ENCODE peak calls at places on chromosome 18, in nine cellular contexts. J, W, A, Q, N, U, H, Z and F are unnamed samples.

GRCh38 chr18:80022613-80023012 is 11.6 kb upstream of the RBFA start:
- DNase-seq in J (no peak), W (no peak), A (peak; percentile 11), Q (peak; percentile 41), N (no peak), U (no peak), H (no peak), Z (no peak), F (no peak)

GRCh38 chr18:58158008-58158407 is 114.0 kb downstream of the NEDD4L start:
- DNase-seq in J (no peak), W (peak; percentile 18), A (no peak), Q (no peak), N (peak; percentile 32), U (no peak), H (no peak), Z (no peak), F (no peak)

GRCh38 chr18:55862693-55863485 is 274.9 kb upstream of the TCF4 start:
- DNase-seq in J (no peak), W (no peak), A (no peak), Q (no peak), N (no peak), U (no peak), H (no peak), Z (no peak), F (no peak)

GRCh38 chr18:42112657-42113420 is 157.8 kb downstream of the PIK3C3 start:
- DNase-seq in J (no peak), W (no peak), A (peak; percentile 25), Q (peak; percentile 66), N (no peak), U (no peak), H (no peak), Z (no peak), F (no peak)

GRCh38 chr18:58309610-58310239 is 265.7 kb downstream of the NEDD4L start:
- DNase-seq in J (no peak), W (no peak), A (no peak), Q (no peak), N (no peak), U (no peak), H (no peak), Z (no peak), F (no peak)

GRCh38 chr18:47280121-47280520 is 28.7 kb upstream of the SKOR2 start:
- DNase-seq in J (no peak), W (no peak), A (no peak), Q (no peak), N (no peak), U (no peak), H (no peak), Z (no peak), F (no peak)

GRCh38 chr18:23232331-23232730 is 97.0 kb downstream of the CABLES1 start:
- DNase-seq in J (no peak), W (no peak), A (no peak), Q (no peak), N (no peak), U (no peak), H (no peak), Z (no peak), F (no peak)

GRCh38 chr18:11553098-11553940 is 56.1 kb upstream of the SLC35G4 start:
- DNase-seq in J (no peak), W (peak; percentile 55), A (peak; percentile 56), Q (peak; percentile 56), N (no peak), U (peak; percentile 67), H (peak; percentile 34), Z (peak; percentile 59), F (peak; percentile 59)

GRCh38 chr18:55287935-55288868 is 299.8 kb downstream of the TCF4 start:
- DNase-seq in J (no peak), W (no peak), A (no peak), Q (peak; percentile 44), N (no peak), U (no peak), H (no peak), Z (no peak), F (no peak)

GRCh38 chr18:35128675-35129074 is 87.5 kb downstream of the MAPRE2 start:
- DNase-seq in J (no peak), W (no peak), A (no peak), Q (no peak), N (no peak), U (no peak), H (no peak), Z (no peak), F (no peak)

GRCh38 chr18:35131387-35132283 is 90.4 kb downstream of the MAPRE2 start:
- DNase-seq in J (no peak), W (no peak), A (no peak), Q (peak; percentile 28), N (no peak), U (no peak), H (no peak), Z (no peak), F (peak; percentile 20)

GRCh38 chr18:35132284-35132910 is 91.2 kb downstream of the MAPRE2 start:
- DNase-seq in J (no peak), W (no peak), A (peak; percentile 12), Q (no peak), N (no peak), U (no peak), H (no peak), Z (no peak), F (no peak)

GRCh38 chr18:35127201-35127600 is 86.0 kb downstream of the MAPRE2 start:
- DNase-seq in J (no peak), W (peak; percentile 26), A (no peak), Q (peak; percentile 25), N (no peak), U (no peak), H (no peak), Z (no peak), F (no peak)

DNA sequence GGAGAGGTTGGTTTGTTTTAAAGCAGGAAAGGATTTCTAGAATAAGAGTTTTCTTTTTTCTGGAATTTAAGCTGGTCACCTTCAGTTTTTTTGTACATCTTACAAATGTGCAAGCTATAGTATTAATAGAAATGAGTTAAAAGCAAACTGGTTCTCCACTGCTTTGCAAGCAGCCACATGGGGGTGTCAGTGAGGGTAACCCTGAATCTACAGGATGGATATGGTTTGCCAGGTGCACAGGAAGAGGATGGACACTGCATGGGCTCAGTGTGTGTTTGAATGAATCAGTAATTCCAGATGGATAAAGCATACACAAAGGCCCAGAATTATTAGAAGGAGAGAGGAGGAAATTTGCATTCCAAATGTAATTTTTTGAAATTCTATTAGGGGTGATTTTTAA is 89.0 kb downstream of the MAPRE2 start:
- DNase-seq in J (no peak), W (no peak), A (no peak), Q (no peak), N (no peak), U (no peak), H (no peak), Z (no peak), F (no peak)
- TF ChIP-seq CTCF in J (no peak), W (no peak), A (no peak), Q (no peak), N (no peak), U (no peak), H (no peak), Z (no peak), F (no peak)

DNA sequence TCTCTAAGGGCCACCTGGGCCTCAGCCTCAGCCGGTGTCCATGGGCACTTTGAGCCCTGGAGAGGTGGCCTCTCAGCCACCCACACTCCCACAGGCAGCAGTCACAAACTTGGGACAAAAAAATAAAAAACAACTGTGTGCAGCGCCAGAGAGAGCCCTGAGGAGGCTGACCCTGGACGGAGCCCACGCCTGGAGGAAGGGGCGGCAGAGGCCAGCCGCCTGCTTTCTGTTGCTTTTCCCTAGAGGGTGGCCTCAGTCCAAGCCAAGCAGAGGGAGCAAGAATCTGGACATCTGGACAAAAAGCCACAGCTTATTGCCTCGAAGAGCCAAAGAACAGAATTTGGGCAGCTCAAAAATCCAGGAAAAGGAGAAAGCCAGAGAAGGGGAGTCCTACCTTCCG is 43.3 kb upstream of the LDLRAD4 start:
- DNase-seq in J (no peak), W (no peak), A (no peak), Q (no peak), N (no peak), U (no peak), H (no peak), Z (no peak), F (no peak)
- TF ChIP-seq CTCF in J (no peak), W (no peak), A (no peak), Q (no peak), N (no peak), U (no peak), H (no peak), Z (no peak), F (no peak)

DNA sequence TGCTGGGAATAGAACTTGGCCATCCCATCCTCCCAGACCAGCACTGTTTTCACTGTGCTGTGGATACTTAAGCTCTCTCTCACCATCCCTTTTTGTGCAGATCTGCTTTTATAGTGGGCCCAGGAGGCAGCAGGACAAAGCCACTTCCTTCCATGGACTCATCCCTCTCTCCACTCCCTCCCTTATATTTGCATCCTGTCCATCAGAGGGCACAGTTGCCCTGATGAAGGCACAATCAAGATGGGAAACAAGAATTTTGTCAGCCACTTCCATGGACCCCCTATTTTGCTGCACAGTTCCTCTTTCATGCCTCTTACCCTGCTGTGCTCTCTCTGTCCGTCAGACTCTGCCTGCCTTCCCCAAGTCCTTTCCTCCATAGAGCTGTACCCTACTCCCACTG is 338.7 kb downstream of the HRH4 start:
- DNase-seq in J (no peak), W (no peak), A (no peak), Q (no peak), N (no peak), U (no peak), H (no peak), Z (no peak), F (no peak)
- TF ChIP-seq CTCF in J (no peak), W (no peak), A (no peak), Q (no peak), N (no peak), U (no peak), H (no peak), Z (no peak), F (peak; percentile 13)

GRCh38 chr18:49335677-49336076 is 124.8 kb downstream of the DYM start:
- DNase-seq in J (no peak), W (no peak), A (no peak), Q (no peak), N (no peak), U (no peak), H (no peak), Z (peak; percentile 10), F (no peak)
- TF ChIP-seq CTCF in J (peak; percentile 9), W (peak; percentile 14), A (no peak), Q (no peak), N (no peak), U (peak; percentile 4), H (peak; percentile 36), Z (peak; percentile 36), F (peak; percentile 33)

DNA sequence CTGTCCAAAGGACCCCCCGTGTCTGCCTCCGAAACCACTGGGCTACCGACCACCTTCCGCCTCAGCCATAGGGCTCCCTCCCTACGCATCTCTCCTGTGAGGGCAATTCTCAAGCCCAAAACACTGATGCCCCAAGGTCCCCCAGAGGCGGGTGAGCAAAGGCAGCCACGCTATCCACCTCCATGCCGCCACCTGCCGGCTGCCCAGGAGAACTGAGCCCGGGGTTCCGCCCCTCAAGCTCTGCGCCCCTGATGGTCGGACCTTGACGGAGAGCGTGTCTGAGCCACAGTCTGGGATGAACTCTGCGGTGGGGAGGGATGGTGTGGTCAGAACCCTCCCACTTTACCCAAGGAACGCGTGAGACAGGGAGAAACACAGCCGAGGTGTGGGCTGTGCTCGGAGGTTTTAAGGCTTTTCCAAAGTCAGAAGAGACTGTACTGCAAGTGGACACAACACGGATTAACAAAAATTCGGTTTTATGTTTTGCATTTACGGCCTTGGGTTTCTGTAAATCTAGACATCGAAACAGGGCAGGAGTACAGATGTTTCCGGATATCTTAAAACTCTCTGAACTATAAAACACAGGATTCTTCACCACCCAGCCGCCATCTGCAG is 114.1 kb downstream of the ZNF516 start:
- DNase-seq in J (no peak), W (no peak), A (no peak), Q (peak; percentile 14), N (no peak), U (no peak), H (no peak), Z (peak; percentile 82), F (peak; percentile 27)
- TF ChIP-seq CTCF in J (peak; percentile 34), W (peak; percentile 67), A (peak; percentile 51), Q (peak; percentile 43), N (no peak), U (no peak), H (peak; percentile 63), Z (peak; percentile 85), F (peak; percentile 61)